ENCODE peak calls at places on chromosome 2, in four cellular contexts. K, I, Q and W are unnamed samples.

GRCh38 chr2:149375801-149376349 is 45.5 kb downstream of the LYPD6 start:
- DNase-seq in I (no peak), Q (peak), K (no peak), W (no peak)

GRCh38 chr2:9333591-9334171 is 89.6 kb downstream of the ITGB1BP1 start:
- DNase-seq in I (peak), K (no peak), Q (peak), W (no peak)

GRCh38 chr2:240916571-240917008 is 10.5 kb downstream of the CROCC2 start:
- DNase-seq in I (peak), K (no peak), Q (peak), W (no peak)

GRCh38 chr2:117785740-117786139 is 28.8 kb upstream of the DDX18 start:
- DNase-seq in K (no peak), Q (no peak), I (peak), W (peak)

GRCh38 chr2:44759823-44760222 is 181.7 kb upstream of the SIX3 start:
- DNase-seq in Q (no peak), I (no peak), K (no peak), W (no peak)

GRCh38 chr2:1858733-1859132 is 114.4 kb upstream of the PXDN start:
- DNase-seq in K (no peak), I (no peak), Q (no peak), W (no peak)

GRCh38 chr2:186734957-186735734 is 41.3 kb downstream of the FAM171B start:
- DNase-seq in I (no peak), K (no peak), Q (no peak), W (no peak)

GRCh38 chr2:32882911-32883810 is 63.6 kb upstream of the LTBP1 start:
- DNase-seq in I (no peak), K (no peak), Q (no peak), W (no peak)

GRCh38 chr2:240993446-240994160 is 4.8 kb upstream of the SNED1 start:
- DNase-seq in K (no peak), I (peak), Q (no peak), W (no peak)

GRCh38 chr2:29104589-29105164 is 10.5 kb upstream of the CLIP4 start:
- DNase-seq in I (no peak), K (no peak), Q (no peak), W (no peak)

GRCh38 chr2:40243581-40243980 is 208.3 kb downstream of the SLC8A1 start:
- DNase-seq in Q (peak), I (no peak), K (no peak), W (no peak)